ENCODE peak calls at places on chromosomes 6 and 20, in four cellular contexts. G, T, B and Z are unnamed samples.

GRCh38 chr6:143108278-143108677 is 47.6 kb downstream of the AIG1 start:
- DNase-seq in G (no peak), T (no peak), B (no peak), Z (no peak)

GRCh38 chr6:7269816-7270215 is 43.2 kb downstream of the SSR1 start:
- DNase-seq in G (no peak), T (no peak), B (no peak), Z (no peak)

GRCh38 chr20:8678098-8678776 is 390.6 kb upstream of the PLCB4 start:
- DNase-seq in G (no peak), T (no peak), B (no peak), Z (no peak)

GRCh38 chr6:52489881-52490280 is 69.7 kb downstream of the EFHC1 start:
- DNase-seq in G (no peak), T (no peak), B (no peak), Z (no peak)

GRCh38 chr20:48823960-48824497 is 3.8 kb downstream of the PREX1 start:
- DNase-seq in G (no peak), T (peak; percentile 76), B (peak; percentile 84), Z (peak; percentile 46)

GRCh38 chr20:59776626-59777320 is 156.7 kb downstream of the SYCP2 start:
- DNase-seq in G (no peak), T (no peak), B (no peak), Z (no peak)

GRCh38 chr6:107532707-107533106 is 42.8 kb downstream of the SOBP start:
- DNase-seq in G (no peak), T (no peak), B (no peak), Z (no peak)

GRCh38 chr6:167839755-167840154 is 13.0 kb downstream of the AFDN start:
- DNase-seq in G (no peak), T (no peak), B (no peak), Z (no peak)

GRCh38 chr6:54913211-54913610 is 66.6 kb downstream of the FAM83B start:
- DNase-seq in G (no peak), T (no peak), B (no peak), Z (no peak)

GRCh38 chr6:170032197-170032596 is 258.7 kb downstream of the DLL1 start:
- DNase-seq in G (no peak), T (no peak), B (no peak), Z (no peak)

GRCh38 chr6:105179244-105180065 is at the start of gene POPDC3:
- DNase-seq in G (no peak), T (peak; percentile 31), B (peak; percentile 52), Z (no peak)

GRCh38 chr20:33673411-33674293 is 576 bp downstream of the NECAB3 start:
- DNase-seq in G (no peak), T (no peak), B (no peak), Z (no peak)

GRCh38 chr20:64226686-64227576 is 28.6 kb upstream of the PCMTD2 start:
- DNase-seq in G (no peak), T (no peak), B (no peak), Z (no peak)

GRCh38 chr6:86122086-86122485 is 479.4 kb upstream of the SYNCRIP start:
- DNase-seq in G (no peak), T (no peak), B (no peak), Z (no peak)

GRCh38 chr6:119147101-119148053 is 68.9 kb upstream of the FAM184A start:
- DNase-seq in G (peak; percentile 82), T (peak; percentile 98), B (peak; percentile 95), Z (peak; percentile 80)

GRCh38 chr6:49220293-49220692 is 242.8 kb downstream of the MMUT start:
- DNase-seq in G (no peak), T (no peak), B (no peak), Z (no peak)

GRCh38 chr20:36773123-36773547 is 428 bp downstream of the DSN1 start:
- DNase-seq in G (no peak), T (no peak), B (peak; percentile 13), Z (no peak)

GRCh38 chr6:1527098-1527497 is 82.6 kb upstream of the FOXC1 start:
- DNase-seq in G (no peak), T (peak; percentile 9), B (peak; percentile 34), Z (no peak)

GRCh38 chr6:98835149-98836024 is 1.0 kb downstream of the POU3F2 start:
- DNase-seq in G (no peak), T (no peak), B (no peak), Z (no peak)

GRCh38 chr20:57251344-57251743 is 15.1 kb downstream of the BMP7 start:
- DNase-seq in G (no peak), T (peak; percentile 24), B (no peak), Z (no peak)

GRCh38 chr6:52994789-52995078 is 350 bp downstream of the GSTA4 start:
- DNase-seq in G (no peak), T (no peak), B (no peak), Z (no peak)

GRCh38 chr20:4045082-4045481 is 29.7 kb upstream of the RNF24 start:
- DNase-seq in G (no peak), T (no peak), B (no peak), Z (no peak)

GRCh38 chr6:166763606-166764472 is 136.8 kb upstream of the RPS6KA2 start:
- DNase-seq in G (no peak), T (no peak), B (no peak), Z (no peak)

GRCh38 chr6:45946352-45946751 is 69.3 kb downstream of the CLIC5 start:
- DNase-seq in G (no peak), T (no peak), B (no peak), Z (peak; percentile 57)

GRCh38 chr20:38334016-38334415 is 12.3 kb upstream of the LBP start:
- DNase-seq in G (no peak), T (no peak), B (no peak), Z (no peak)

GRCh38 chr20:10728873-10729670 is 55.3 kb upstream of the JAG1 start:
- DNase-seq in G (no peak), T (peak; percentile 49), B (peak; percentile 55), Z (no peak)

GRCh38 chr20:10877345-10877744 is 203.5 kb upstream of the JAG1 start:
- DNase-seq in G (no peak), T (no peak), B (no peak), Z (no peak)

GRCh38 chr20:24236963-24237362 is 232.5 kb upstream of the SYNDIG1 start:
- DNase-seq in G (no peak), T (no peak), B (no peak), Z (no peak)

GRCh38 chr6:37984578-37984977 is 165.1 kb downstream of the ZFAND3 start:
- DNase-seq in G (no peak), T (no peak), B (peak; percentile 18), Z (no peak)

GRCh38 chr20:19974621-19975435 is 42.3 kb upstream of the NAA20 start:
- DNase-seq in G (peak; percentile 96), T (peak; percentile 90), B (peak; percentile 96), Z (peak; percentile 94)

GRCh38 chr20:50335105-50335504 is 144.5 kb downstream of the CEBPB start:
- DNase-seq in G (no peak), T (peak; percentile 27), B (peak; percentile 89), Z (no peak)

GRCh38 chr6:46794068-46794467 is 879 bp downstream of the MEP1A start:
- DNase-seq in G (no peak), T (peak; percentile 24), B (peak; percentile 22), Z (no peak)

GRCh38 chr20:16844406-16844805 is 96.2 kb downstream of the OTOR start:
- DNase-seq in G (no peak), T (no peak), B (no peak), Z (no peak)

GRCh38 chr6:133551847-133552331 is 310.7 kb downstream of the EYA4 start:
- DNase-seq in G (peak; percentile 99), T (peak; percentile 98), B (peak; percentile 57), Z (peak; percentile 93)

GRCh38 chr20:42595625-42596024 is 594.1 kb downstream of the PTPRT start:
- DNase-seq in G (no peak), T (no peak), B (no peak), Z (no peak)

GRCh38 chr6:1856381-1856780 is 246.7 kb downstream of the FOXC1 start:
- DNase-seq in G (peak; percentile 54), T (peak; percentile 27), B (peak; percentile 52), Z (peak; percentile 12)

GRCh38 chr6:70082830-70083229 is 216.5 kb downstream of the COL19A1 start:
- DNase-seq in G (no peak), T (no peak), B (no peak), Z (no peak)

GRCh38 chr6:36387440-36388303 is at the start of gene ETV7:
- DNase-seq in G (no peak), T (no peak), B (peak; percentile 33), Z (no peak)

GRCh38 chr6:26351544-26351953 is 13.4 kb upstream of the BTN3A2 start:
- DNase-seq in G (peak; percentile 85), T (peak; percentile 98), B (peak; percentile 92), Z (peak; percentile 85)

DNA sequence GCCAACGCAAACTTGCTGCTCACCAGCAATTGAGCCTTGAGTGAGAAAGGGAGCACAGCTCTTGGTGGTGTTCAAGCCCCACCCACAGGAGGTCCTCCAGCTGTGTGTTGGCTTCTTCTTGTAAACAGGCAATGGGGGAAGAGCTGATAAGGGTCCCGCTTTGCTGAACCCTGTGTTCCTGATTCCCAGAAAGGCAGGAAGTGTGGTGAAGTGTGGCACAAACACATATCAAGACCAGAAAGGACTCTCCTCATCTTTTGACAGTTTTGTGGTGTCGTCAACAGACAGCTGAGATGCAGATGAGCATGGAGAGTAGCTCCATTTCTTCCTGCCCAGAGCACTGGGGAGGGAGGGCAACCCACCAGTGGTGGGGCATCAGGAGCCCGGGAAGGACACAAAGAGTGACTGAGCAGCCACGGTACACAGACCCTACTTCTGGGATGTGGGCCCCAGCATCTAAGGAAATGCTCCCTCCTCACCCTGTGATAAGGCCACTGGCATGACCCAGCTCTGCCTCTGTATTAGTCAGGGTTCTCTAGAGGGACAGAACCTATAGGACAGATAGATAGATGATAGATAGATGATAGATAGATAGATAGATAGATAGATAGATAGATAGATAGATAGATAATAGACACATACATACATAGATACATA is 188.9 kb upstream of the TAB2 start:
- DNase-seq in G (no peak), T (no peak), B (no peak), Z (no peak)
- H3K4me3 ChIP-seq in G (no peak overlapping the region), T (no peak overlapping the region), B (no peak overlapping the region), Z (no peak overlapping the region)

GRCh38 chr6:78580923-78581322 is 286.4 kb upstream of the IRAK1BP1 start:
- DNase-seq in G (no peak), T (no peak), B (no peak), Z (no peak)
- TF ChIP-seq CTCF in G (no peak), T (no peak), B (no peak), Z (no peak)

GRCh38 chr20:44748005-44748370 is 2.3 kb downstream of the KCNK15 start:
- DNase-seq in G (no peak), T (no peak), B (no peak), Z (no peak)
- H3K4me3 ChIP-seq in G (no peak overlapping the region), T (no peak overlapping the region), B (no peak overlapping the region), Z (no peak overlapping the region)

DNA sequence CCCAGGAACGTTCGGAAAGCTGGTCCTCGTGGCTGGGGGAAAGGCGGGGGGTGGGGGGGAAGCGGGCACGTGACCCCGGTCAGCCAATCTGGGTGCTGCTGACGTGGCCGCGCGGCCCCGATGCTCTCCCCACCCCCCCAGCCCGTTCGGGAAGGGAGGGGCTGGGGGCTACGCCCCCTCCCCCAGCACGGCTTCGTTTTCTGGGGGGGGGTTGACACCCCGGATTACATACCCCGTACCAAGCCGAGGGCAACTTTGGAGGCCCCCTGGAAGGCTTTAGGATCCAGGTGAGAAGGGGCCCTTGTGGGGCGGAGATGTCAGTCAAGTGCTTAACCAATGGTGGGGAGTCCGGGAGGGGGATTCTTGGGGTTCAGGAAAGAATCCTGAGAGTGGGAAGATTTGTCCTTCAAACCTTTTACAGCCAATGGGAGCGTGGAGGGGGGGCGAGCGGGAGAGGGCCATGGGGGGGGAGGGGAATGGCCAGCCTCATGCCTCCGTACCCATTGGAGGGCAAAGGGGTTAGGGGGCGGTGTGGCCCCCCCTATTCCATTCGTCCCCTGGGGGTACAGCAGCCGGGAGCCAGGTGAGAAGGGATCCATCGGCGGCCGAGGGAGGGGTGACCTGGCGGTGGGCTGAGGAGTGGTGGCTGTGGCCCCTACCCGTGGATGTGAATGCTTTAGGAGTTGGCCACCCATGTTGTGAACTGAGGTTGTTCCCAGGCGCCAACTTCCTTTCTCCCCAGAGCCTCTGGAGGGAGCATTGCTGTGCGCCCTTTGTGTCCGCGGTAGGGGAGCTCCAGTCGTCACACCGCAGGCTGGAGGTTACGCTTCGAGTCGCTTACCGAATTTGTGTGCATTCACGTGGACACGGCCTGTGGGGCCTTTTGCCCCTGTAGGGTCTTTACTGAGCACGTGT is 633 bp downstream of the BRD2 start:
- DNase-seq in G (no peak), T (peak; percentile 72), B (peak; percentile 80), Z (no peak)
- TF ChIP-seq CTCF in G (no peak), T (peak; percentile 55), B (peak; percentile 29), Z (peak; percentile 25)